ENCODE peak calls at places on chromosomes 2 and 18, in six cellular contexts. P is PC-3; Z is naive thymus-derived CD8-positive, alpha-beta T cell; J is effector memory CD8-positive, alpha-beta T cell; B is stimulated activated naive B cell treated with anti-CD40 and anti-IgM and Interleukin-4, amounts not matched to agents 10 μg/mL and 1 μg/mL and 100 μg/mL, for 72 hours; R is SK-N-SH treated with all-trans-retinoic acid at 6 μM for 48 hours. Q is an unnamed sample.

GRCh38 chr2:199929257-199929656 is 18.2 kb downstream of the C2orf69 start:
- ATAC-seq in P (no peak), B (no peak), R (no peak), Z (no peak), J (no peak), Q (no peak)

GRCh38 chr2:95670686-95671085 is 78.9 kb downstream of the TRIM43 start:
- ATAC-seq in Z (no peak), J (no peak), B (no peak), P (no peak), R (peak; percentile 40), Q (no peak)

GRCh38 chr2:201414099-201415023 is 36.9 kb downstream of the TRAK2 start:
- ATAC-seq in R (peak; percentile 80), J (peak; percentile 85), B (peak; percentile 85), P (no peak), Z (peak; percentile 85), Q (peak; percentile 42)

GRCh38 chr18:26863122-26863879 is 2.2 kb downstream of the AQP4 start:
- ATAC-seq in B (no peak), J (no peak), P (peak; percentile 87), Z (no peak), R (peak; percentile 37), Q (peak; percentile 80)

GRCh38 chr2:74746480-74746879 is 87.4 kb upstream of the HK2 start:
- ATAC-seq in J (no peak), Z (no peak), P (no peak), R (no peak), B (no peak), Q (peak; percentile 72)

GRCh38 chr2:67974564-67975430 is 88.0 kb downstream of the C1D start:
- ATAC-seq in P (peak; percentile 54), R (peak; percentile 70), J (no peak), Z (no peak), B (no peak), Q (peak; percentile 35)

GRCh38 chr2:86298411-86299390 is 38.7 kb downstream of the REEP1 start:
- ATAC-seq in P (peak; percentile 70), R (peak; percentile 45), B (no peak), J (no peak), Z (no peak), Q (peak; percentile 29)

GRCh38 chr2:176178271-176178806 is 10.1 kb upstream of the HOXD1 start:
- ATAC-seq in Z (no peak), P (no peak), B (no peak), J (no peak), R (no peak), Q (peak; percentile 69)

GRCh38 chr18:69953191-69953590 is 5.5 kb upstream of the CD226 start:
- ATAC-seq in B (no peak), J (no peak), Z (no peak), P (no peak), R (no peak), Q (no peak)

GRCh38 chr18:49189772-49190171 is 239.0 kb upstream of the SMAD7 start:
- ATAC-seq in R (peak; percentile 32), J (no peak), B (no peak), P (no peak), Z (no peak), Q (no peak)

Q was measured in esophagus mucosa.